ENCODE peak calls at places on chromosome 2, in nine cellular contexts. One of them, this sample, is unnamed.

GRCh38 chr2:227192491-227192890 is 28.1 kb downstream of the COL4A3 start:
- DNase-seq in coronary artery: no peak
- DNase-seq in pons: no peak
- DNase-seq in chondrocyte: no peak
- DNase-seq in neuronal stem cell: no peak
- DNase-seq in activated naive CD8-positive, alpha-beta T cell treated with anti-CD3 and anti-CD28 coated beads, Interleukin-2, amount 50 U/mL, for 24 hours: no peak
- DNase-seq in CD4-positive, CD25-positive, alpha-beta regulatory T cell: no peak
- DNase-seq in effector CD4-positive, alpha-beta T cell: no peak
- DNase-seq in globus pallidus: no peak
- DNase-seq in this sample: no peak

GRCh38 chr2:230170532-230170931 is 49.3 kb downstream of the SP110 start:
- DNase-seq in coronary artery: no peak
- DNase-seq in pons: peak; percentile 55
- DNase-seq in chondrocyte: no peak
- DNase-seq in neuronal stem cell: no peak
- DNase-seq in activated naive CD8-positive, alpha-beta T cell treated with anti-CD3 and anti-CD28 coated beads, Interleukin-2, amount 50 U/mL, for 24 hours: no peak
- DNase-seq in CD4-positive, CD25-positive, alpha-beta regulatory T cell: no peak
- DNase-seq in effector CD4-positive, alpha-beta T cell: no peak
- DNase-seq in globus pallidus: peak; percentile 53
- DNase-seq in this sample: no peak

GRCh38 chr2:150486539-150487484 is 655 bp downstream of the RND3 start:
- DNase-seq in coronary artery: peak; percentile 81
- DNase-seq in pons: no peak
- DNase-seq in chondrocyte: no peak
- DNase-seq in neuronal stem cell: peak; percentile 47
- DNase-seq in activated naive CD8-positive, alpha-beta T cell treated with anti-CD3 and anti-CD28 coated beads, Interleukin-2, amount 50 U/mL, for 24 hours: no peak
- DNase-seq in CD4-positive, CD25-positive, alpha-beta regulatory T cell: no peak
- DNase-seq in effector CD4-positive, alpha-beta T cell: no peak
- DNase-seq in globus pallidus: no peak
- DNase-seq in this sample: peak; percentile 32

GRCh38 chr2:156933580-156934225 is 323.8 kb upstream of the GALNT5 start:
- DNase-seq in coronary artery: no peak
- DNase-seq in pons: no peak
- DNase-seq in chondrocyte: no peak
- DNase-seq in neuronal stem cell: no peak
- DNase-seq in activated naive CD8-positive, alpha-beta T cell treated with anti-CD3 and anti-CD28 coated beads, Interleukin-2, amount 50 U/mL, for 24 hours: no peak
- DNase-seq in CD4-positive, CD25-positive, alpha-beta regulatory T cell: no peak
- DNase-seq in effector CD4-positive, alpha-beta T cell: no peak
- DNase-seq in globus pallidus: no peak
- DNase-seq in this sample: no peak

GRCh38 chr2:119005565-119005964 is 63.6 kb downstream of the MARCO start:
- DNase-seq in coronary artery: no peak
- DNase-seq in pons: no peak
- DNase-seq in chondrocyte: no peak
- DNase-seq in neuronal stem cell: no peak
- DNase-seq in activated naive CD8-positive, alpha-beta T cell treated with anti-CD3 and anti-CD28 coated beads, Interleukin-2, amount 50 U/mL, for 24 hours: no peak
- DNase-seq in CD4-positive, CD25-positive, alpha-beta regulatory T cell: no peak
- DNase-seq in effector CD4-positive, alpha-beta T cell: no peak
- DNase-seq in globus pallidus: no peak
- DNase-seq in this sample: no peak

GRCh38 chr2:232668805-232669444 is 28.2 kb upstream of the GIGYF2 start:
- DNase-seq in coronary artery: no peak
- DNase-seq in pons: peak; percentile 82
- DNase-seq in chondrocyte: no peak
- DNase-seq in neuronal stem cell: no peak
- DNase-seq in activated naive CD8-positive, alpha-beta T cell treated with anti-CD3 and anti-CD28 coated beads, Interleukin-2, amount 50 U/mL, for 24 hours: no peak
- DNase-seq in CD4-positive, CD25-positive, alpha-beta regulatory T cell: no peak
- DNase-seq in effector CD4-positive, alpha-beta T cell: no peak
- DNase-seq in globus pallidus: peak; percentile 79
- DNase-seq in this sample: no peak

GRCh38 chr2:104945866-104946265 is 92.0 kb downstream of the POU3F3 start:
- DNase-seq in coronary artery: no peak
- DNase-seq in pons: peak; percentile 97
- DNase-seq in chondrocyte: no peak
- DNase-seq in neuronal stem cell: no peak
- DNase-seq in activated naive CD8-positive, alpha-beta T cell treated with anti-CD3 and anti-CD28 coated beads, Interleukin-2, amount 50 U/mL, for 24 hours: no peak
- DNase-seq in CD4-positive, CD25-positive, alpha-beta regulatory T cell: no peak
- DNase-seq in effector CD4-positive, alpha-beta T cell: no peak
- DNase-seq in globus pallidus: peak; percentile 91
- DNase-seq in this sample: no peak

GRCh38 chr2:168697668-168698121 is 104.7 kb upstream of the NOSTRIN start:
- DNase-seq in coronary artery: no peak
- DNase-seq in pons: no peak
- DNase-seq in chondrocyte: no peak
- DNase-seq in neuronal stem cell: no peak
- DNase-seq in activated naive CD8-positive, alpha-beta T cell treated with anti-CD3 and anti-CD28 coated beads, Interleukin-2, amount 50 U/mL, for 24 hours: no peak
- DNase-seq in CD4-positive, CD25-positive, alpha-beta regulatory T cell: no peak
- DNase-seq in effector CD4-positive, alpha-beta T cell: no peak
- DNase-seq in globus pallidus: no peak
- DNase-seq in this sample: no peak

GRCh38 chr2:73004889-73005596 is 66.5 kb downstream of the SFXN5 start:
- DNase-seq in coronary artery: peak; percentile 46
- DNase-seq in pons: no peak
- DNase-seq in chondrocyte: peak; percentile 40
- DNase-seq in neuronal stem cell: no peak
- DNase-seq in activated naive CD8-positive, alpha-beta T cell treated with anti-CD3 and anti-CD28 coated beads, Interleukin-2, amount 50 U/mL, for 24 hours: no peak
- DNase-seq in CD4-positive, CD25-positive, alpha-beta regulatory T cell: no peak
- DNase-seq in effector CD4-positive, alpha-beta T cell: no peak
- DNase-seq in globus pallidus: no peak
- DNase-seq in this sample: no peak

GRCh38 chr2:78077637-78078036 is 555.5 kb upstream of the LRRTM4 start:
- DNase-seq in coronary artery: no peak
- DNase-seq in pons: no peak
- DNase-seq in chondrocyte: no peak
- DNase-seq in neuronal stem cell: no peak
- DNase-seq in activated naive CD8-positive, alpha-beta T cell treated with anti-CD3 and anti-CD28 coated beads, Interleukin-2, amount 50 U/mL, for 24 hours: no peak
- DNase-seq in CD4-positive, CD25-positive, alpha-beta regulatory T cell: no peak
- DNase-seq in effector CD4-positive, alpha-beta T cell: no peak
- DNase-seq in globus pallidus: no peak
- DNase-seq in this sample: no peak